ENCODE peak calls at places on chromosomes 5 and 9, in four cellular contexts. W is esophagus squamous epithelium, Q is adrenal gland, T is endothelial cell of umbilical vein. F is an unnamed sample.

GRCh38 chr5:147093138-147093537 is 141.7 kb upstream of the STK32A start:
- DNase-seq in W (no peak), Q (peak), T (no peak), F (no peak)

GRCh38 chr9:131673068-131673467 is 66.8 kb downstream of the RAPGEF1 start:
- DNase-seq in W (no peak), Q (no peak), T (no peak), F (no peak)

GRCh38 chr5:59661939-59662615 is 231.4 kb downstream of the PDE4D start:
- DNase-seq in W (no peak), Q (no peak), T (peak), F (peak)

GRCh38 chr5:172778223-172778814 is 7.3 kb upstream of the DUSP1 start:
- DNase-seq in W (no peak), Q (peak), T (peak), F (no peak)

GRCh38 chr9:28981129-28981528 is 1407.8 kb upstream of the C9orf72 start:
- DNase-seq in W (no peak), Q (no peak), T (no peak), F (no peak)

GRCh38 chr5:59608745-59609144 is 284.8 kb downstream of the PDE4D start:
- DNase-seq in W (no peak), Q (no peak), T (peak), F (no peak)

GRCh38 chr9:95305770-95306492 is 11.6 kb downstream of the FANCC start:
- DNase-seq in W (no peak), Q (no peak), T (peak), F (no peak)

GRCh38 chr9:98929866-98930265 is 13.8 kb upstream of the COL15A1 start:
- DNase-seq in W (no peak), Q (peak), T (no peak), F (no peak)

GRCh38 chr5:149666212-149666852 is 63.8 kb upstream of the PPARGC1B start:
- DNase-seq in W (no peak), Q (peak), T (no peak), F (no peak)

GRCh38 chr5:100496296-100496695 is 38.9 kb upstream of the FAM174A start:
- DNase-seq in W (no peak), Q (no peak), T (no peak), F (no peak)

GRCh38 chr5:75389430-75389829 is 52.4 kb downstream of the HMGCR start:
- DNase-seq in W (no peak), Q (no peak), T (no peak), F (no peak)

GRCh38 chr5:124888050-124888506 is 141.6 kb upstream of the ZNF608 start:
- DNase-seq in W (no peak), Q (no peak), T (no peak), F (no peak)

GRCh38 chr9:617441-618085 is 223.9 kb upstream of the DMRT1 start:
- DNase-seq in W (no peak), Q (no peak), T (peak), F (no peak)

GRCh38 chr5:14729448-14730385 is 65.2 kb downstream of the OTULIN start:
- DNase-seq in W (no peak), Q (no peak), T (no peak), F (no peak)

GRCh38 chr5:140608730-140609520 is 24.1 kb downstream of the CD14 start:
- DNase-seq in W (no peak), Q (peak), T (peak), F (peak)

GRCh38 chr5:137856916-137857862 is 10.5 kb upstream of the MYOT start:
- DNase-seq in W (no peak), Q (no peak), T (no peak), F (no peak)

GRCh38 chr5:17219006-17219422 is 1.6 kb downstream of the BASP1 start:
- DNase-seq in W (no peak), Q (no peak), T (peak), F (peak)

GRCh38 chr5:121164632-121165031 is 687.0 kb upstream of the FTMT start:
- DNase-seq in W (no peak), Q (no peak), T (no peak), F (no peak)

GRCh38 chr5:106290841-106291240 is 1379.9 kb downstream of the EFNA5 start:
- DNase-seq in W (no peak), Q (no peak), T (no peak), F (no peak)

GRCh38 chr9:26955222-26955903 is 849 bp upstream of the IFT74 start:
- DNase-seq in W (no peak), Q (peak), T (no peak), F (no peak)

GRCh38 chr9:135726138-135726853 is 24.3 kb downstream of the KCNT1 start:
- DNase-seq in W (no peak), Q (no peak), T (no peak), F (no peak)

GRCh38 chr9:97766092-97766491 is 69.0 kb upstream of the XPA start:
- DNase-seq in W (no peak), Q (no peak), T (no peak), F (no peak)

GRCh38 chr5:146828385-146828784 is 50.2 kb downstream of the PPP2R2B start:
- DNase-seq in W (no peak), Q (no peak), T (no peak), F (no peak)

GRCh38 chr5:33810491-33811120 is 81.2 kb downstream of the ADAMTS12 start:
- DNase-seq in W (no peak), Q (no peak), T (peak), F (no peak)

GRCh38 chr9:91900057-91900816 is 49.8 kb downstream of the ROR2 start:
- DNase-seq in W (no peak), Q (no peak), T (no peak), F (no peak)

GRCh38 chr5:156322666-156323065 is 4.3 kb upstream of the SGCD start:
- DNase-seq in W (no peak), Q (no peak), T (no peak), F (no peak)

GRCh38 chr5:141822134-141822533 is 56.1 kb downstream of the PCDH1 start:
- DNase-seq in W (no peak), Q (peak), T (peak), F (no peak)

GRCh38 chr5:41574391-41574790 is 64.0 kb upstream of the PLCXD3 start:
- DNase-seq in W (no peak), Q (no peak), T (no peak), F (no peak)

GRCh38 chr9:77455312-77455927 is 192.7 kb downstream of the GNA14 start:
- DNase-seq in W (no peak), Q (no peak), T (peak), F (peak)

GRCh38 chr9:87818308-87818707 is 64.4 kb upstream of the SPATA31E1 start:
- DNase-seq in W (no peak), Q (no peak), T (no peak), F (no peak)

GRCh38 chr5:170333161-170333909 is 35.8 kb upstream of the LCP2 start:
- DNase-seq in W (no peak), Q (peak), T (no peak), F (peak)

GRCh38 chr9:132977626-132978450 is 656 bp upstream of the GFI1B start:
- DNase-seq in W (no peak), Q (peak), T (peak), F (peak)

GRCh38 chr5:81269751-81270686 is 31.4 kb upstream of the ZCCHC9 start:
- DNase-seq in W (no peak), Q (no peak), T (no peak), F (no peak)

GRCh38 chr5:134003957-134004625 is 684 bp downstream of the VDAC1 start:
- DNase-seq in W (no peak), Q (peak), T (peak), F (peak)
- TF ChIP-seq POLR2A in W (no peak), Q (peak), T (no peak), F (no peak)

DNA sequence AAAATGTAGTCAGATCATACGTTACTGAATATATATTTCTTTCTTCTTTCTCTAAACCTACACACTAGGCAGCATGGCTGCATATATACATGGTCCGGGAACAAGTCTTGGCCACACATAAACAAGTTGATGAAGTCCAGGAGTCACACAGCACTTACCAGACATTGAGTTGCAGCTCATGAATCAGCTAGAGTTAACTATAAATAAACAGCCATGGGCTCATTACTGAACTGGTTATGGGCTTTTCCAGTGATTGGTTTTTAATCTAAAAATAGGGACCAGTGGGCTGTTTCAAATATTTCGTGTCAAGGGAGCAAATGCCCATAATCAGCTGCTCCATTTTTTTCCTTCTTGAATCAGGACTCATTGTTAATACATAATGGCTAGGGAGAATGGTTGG is 46.8 kb downstream of the SPATA31D1 start:
- DNase-seq in W (no peak), Q (no peak), T (no peak), F (no peak)
- H3K27ac ChIP-seq in W (no peak), Q (no peak), T (no peak), F (no peak)

GRCh38 chr5:134873987-134874830 is at the start of gene TXNDC15:
- DNase-seq in W (peak), Q (peak), T (peak), F (peak)
- TF ChIP-seq POLR2A in W (peak), Q (peak), T (peak), F (peak)

GRCh38 chr5:122323132-122323548 is 11.1 kb downstream of the SNCAIP start:
- DNase-seq in W (no peak), Q (no peak), T (no peak), F (no peak)
- H3K27ac ChIP-seq in W (no peak), Q (no peak), T (no peak), F (no peak)

GRCh38 chr5:109410389-109411174 is 808 bp upstream of the PJA2 start:
- DNase-seq in W (peak), Q (peak), T (no peak), F (peak)
- TF ChIP-seq POLR2A in W (no peak), Q (peak), T (peak), F (no peak)

GRCh38 chr5:119353686-119354366 is 2.0 kb upstream of the TNFAIP8 start:
- DNase-seq in W (no peak), Q (no peak), T (no peak), F (peak)
- H3K27ac ChIP-seq in W (peak), Q (no peak), T (no peak), F (peak)

DNA sequence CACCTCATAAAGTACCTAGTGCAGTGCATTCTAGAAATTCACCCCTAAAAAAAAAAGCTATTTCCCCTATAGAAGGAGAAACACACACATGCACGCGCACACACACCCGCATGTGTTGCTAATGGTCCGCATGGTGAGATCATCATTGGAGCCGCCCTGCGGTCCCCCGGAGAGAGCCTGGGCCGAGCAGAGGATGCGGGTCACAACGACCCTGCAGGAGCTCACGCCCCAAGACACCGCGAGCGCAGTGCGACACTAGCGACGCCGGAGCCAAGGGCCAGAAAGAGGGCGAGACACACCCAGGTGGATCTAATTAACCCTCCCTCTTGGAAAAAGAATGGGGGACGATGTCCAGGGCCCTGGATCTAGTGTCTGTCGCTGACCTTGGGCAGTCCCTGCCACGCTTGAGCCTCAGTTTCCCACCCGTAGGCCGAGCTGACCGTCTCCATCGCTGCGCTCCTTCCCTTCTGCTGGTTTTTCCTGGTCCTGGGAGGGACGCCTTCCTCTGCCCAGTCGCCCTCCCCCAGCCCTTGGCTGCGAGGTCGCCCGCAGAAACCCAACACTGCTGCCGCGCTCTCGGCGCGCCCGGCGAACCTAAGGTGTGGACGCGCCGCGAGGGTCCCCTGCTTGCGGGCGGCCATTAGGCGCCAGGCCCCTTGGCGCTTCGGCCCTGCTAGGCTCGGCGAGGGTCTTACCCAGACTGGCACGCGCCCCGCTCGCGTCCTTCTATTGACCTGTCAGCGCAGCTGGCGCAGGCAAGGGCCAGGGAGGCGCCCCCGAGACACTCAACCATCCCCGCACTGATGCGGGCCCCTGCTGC is 47.6 kb upstream of the RNF20 start:
- DNase-seq in W (no peak), Q (peak), T (no peak), F (peak)
- TF ChIP-seq POLR2A in W (no peak), Q (no peak), T (no peak), F (peak)

GRCh38 chr9:33161589-33162132 is 5.5 kb downstream of the B4GALT1 start:
- DNase-seq in W (no peak), Q (no peak), T (no peak), F (no peak)
- H3K27ac ChIP-seq in W (peak), Q (peak), T (peak), F (peak)

DNA sequence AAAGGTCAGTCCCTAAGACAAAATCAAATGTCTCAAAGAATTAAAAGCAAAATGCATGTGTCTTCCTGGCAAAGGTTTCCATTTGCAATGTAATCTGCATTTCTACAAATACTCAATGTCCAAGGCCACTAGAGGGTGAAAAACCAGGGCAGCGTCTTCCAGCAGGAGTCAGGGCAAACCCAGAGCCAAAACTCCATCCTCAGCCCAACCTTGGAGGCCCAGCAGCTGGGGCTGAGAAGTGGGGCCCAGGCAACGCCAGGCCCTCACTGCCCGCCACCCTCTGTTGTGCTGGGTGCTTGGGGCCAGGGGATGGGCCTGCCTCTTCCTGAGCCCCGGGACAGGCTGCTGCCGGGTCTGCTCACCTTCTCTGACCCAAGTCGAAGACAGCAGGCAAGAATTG is 200.1 kb downstream of the PAX5 start:
- DNase-seq in W (no peak), Q (no peak), T (no peak), F (peak)
- TF ChIP-seq POLR2A in W (no peak), Q (no peak), T (no peak), F (no peak)

GRCh38 chr5:107887587-107887986 is 216.8 kb upstream of the EFNA5 start:
- DNase-seq in W (no peak), Q (no peak), T (peak), F (no peak)

GRCh38 chr5:107888541-107888940 is 217.8 kb upstream of the EFNA5 start:
- DNase-seq in W (no peak), Q (no peak), T (no peak), F (no peak)

GRCh38 chr5:107885601-107886000 is 214.9 kb upstream of the EFNA5 start:
- DNase-seq in W (no peak), Q (no peak), T (no peak), F (no peak)

GRCh38 chr5:107889387-107889786 is 218.7 kb upstream of the EFNA5 start:
- DNase-seq in W (no peak), Q (peak), T (no peak), F (no peak)

GRCh38 chr5:107887181-107887580 is 216.4 kb upstream of the EFNA5 start:
- DNase-seq in W (no peak), Q (no peak), T (peak), F (no peak)
- H3K27ac ChIP-seq in W (no peak), Q (peak), T (peak), F (no peak)

F was measured in Peyer's patch.